ENCODE peak calls at places on chromosomes 4 and X, in seven cellular contexts. W is OCI-LY7, B is MM.1S, R is Karpas-422, V is PC-3, A is fibroblast of lung, H is osteoblast. J is an unnamed sample.

GRCh38 chrX:2732076-2732475 is 19.8 kb upstream of the XG start:
- DNase-seq in B (no peak), H (no peak), W (no peak), R (no peak), A (no peak), V (no peak), J (no peak)

GRCh38 chr4:146342600-146343192 is 128.4 kb downstream of the REELD1 start:
- DNase-seq in H (no peak), B (peak; percentile 57), V (peak; percentile 78), A (peak; percentile 71), R (peak; percentile 88), W (peak; percentile 42), J (no peak)

GRCh38 chr4:61333490-61333889 is 133.4 kb downstream of the ADGRL3 start:
- DNase-seq in V (no peak), A (no peak), B (no peak), W (no peak), H (no peak), R (no peak), J (no peak)

GRCh38 chr4:40909363-40909876 is 159.7 kb downstream of the NSUN7 start:
- DNase-seq in B (no peak), H (peak; percentile 92), R (no peak), A (peak; percentile 51), W (no peak), V (peak; percentile 85), J (peak; percentile 81)

GRCh38 chr4:86838141-86838540 is 11.0 kb downstream of the SLC10A6 start:
- DNase-seq in V (no peak), W (no peak), H (no peak), B (no peak), R (no peak), A (no peak), J (no peak)

GRCh38 chrX:153649178-153649914 is 2.3 kb downstream of the DUSP9 start:
- DNase-seq in H (peak; percentile 95), B (peak; percentile 47), R (peak; percentile 79), W (peak; percentile 51), A (no peak), V (peak; percentile 26), J (no peak)

GRCh38 chrX:37787353-37787869 is 7.6 kb downstream of the CYBB start:
- DNase-seq in R (peak; percentile 86), H (no peak), B (peak; percentile 36), A (no peak), W (peak; percentile 66), V (no peak), J (no peak)

GRCh38 chrX:54785901-54786300 is 12.2 kb downstream of the ITIH6 start:
- DNase-seq in V (peak; percentile 7), A (no peak), B (no peak), H (no peak), R (peak; percentile 72), W (peak; percentile 33), J (no peak)

GRCh38 chrX:274904-275475 is 6.2 kb upstream of the PLCXD1 start:
- DNase-seq in A (no peak), H (peak; percentile 45), B (no peak), R (no peak), W (no peak), V (no peak), J (no peak)

GRCh38 chr4:186021461-186022167 is 47.3 kb upstream of the TLR3 start:
- DNase-seq in V (peak; percentile 44), A (peak; percentile 50), H (peak; percentile 90), W (peak; percentile 44), B (no peak), R (peak; percentile 54), J (peak; percentile 11)

DNA sequence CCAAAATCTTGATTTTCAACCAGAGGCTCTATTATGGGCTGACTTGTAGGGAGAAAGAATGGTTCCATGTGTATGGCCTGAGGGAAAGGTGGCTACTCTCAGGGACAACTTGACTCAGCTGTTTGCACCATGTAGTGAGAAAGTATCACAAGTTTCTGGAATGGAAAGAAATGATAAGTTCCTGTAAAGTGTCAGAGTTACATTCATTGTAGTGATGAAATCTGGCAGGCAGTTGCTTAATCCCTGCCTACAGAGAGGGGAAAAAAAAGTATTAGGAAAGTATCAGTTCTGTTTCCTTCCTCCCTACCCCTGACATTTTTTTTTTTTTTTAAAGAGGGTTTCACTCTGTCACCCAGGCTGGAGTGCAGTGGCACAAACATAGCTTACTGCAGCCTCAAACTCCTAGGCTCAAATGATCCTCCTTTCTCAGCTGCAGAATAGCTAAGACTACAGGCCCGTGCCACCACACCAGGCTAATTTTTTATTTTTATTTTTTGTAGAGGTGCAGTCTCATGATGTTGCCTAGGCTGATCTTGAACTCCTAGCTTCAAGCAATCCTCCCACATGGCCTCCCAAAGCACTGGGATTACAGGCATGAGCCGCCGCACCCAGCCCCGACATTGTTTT is 4.7 kb upstream of the FBXL5 start:
- DNase-seq in W (no peak), B (no peak), V (no peak), H (no peak), R (peak; percentile 36), A (peak; percentile 69), J (peak; percentile 68)
- H2AFZ ChIP-seq in W (no peak overlapping the region), B (no peak overlapping the region), V (no peak overlapping the region), H (no peak overlapping the region), R (no peak overlapping the region), A (no peak overlapping the region), J (no peak overlapping the region)

GRCh38 chr4:7892212-7893019 is 47.2 kb downstream of the AFAP1 start:
- DNase-seq in R (no peak), A (peak; percentile 98), B (no peak), H (peak; percentile 90), W (no peak), V (no peak), J (no peak)

GRCh38 chr4:7886250-7886973 is 53.2 kb downstream of the AFAP1 start:
- DNase-seq in A (peak; percentile 66), W (no peak), R (no peak), B (no peak), H (peak; percentile 17), V (no peak), J (no peak)

GRCh38 chr4:7890635-7891393 is 48.8 kb downstream of the AFAP1 start:
- DNase-seq in A (peak; percentile 80), R (no peak), H (peak; percentile 83), B (no peak), W (no peak), V (peak; percentile 75), J (peak; percentile 80)

GRCh38 chr4:7885216-7886134 is 54.2 kb downstream of the AFAP1 start:
- DNase-seq in R (no peak), B (no peak), A (no peak), V (no peak), H (no peak), W (no peak), J (no peak)

DNA sequence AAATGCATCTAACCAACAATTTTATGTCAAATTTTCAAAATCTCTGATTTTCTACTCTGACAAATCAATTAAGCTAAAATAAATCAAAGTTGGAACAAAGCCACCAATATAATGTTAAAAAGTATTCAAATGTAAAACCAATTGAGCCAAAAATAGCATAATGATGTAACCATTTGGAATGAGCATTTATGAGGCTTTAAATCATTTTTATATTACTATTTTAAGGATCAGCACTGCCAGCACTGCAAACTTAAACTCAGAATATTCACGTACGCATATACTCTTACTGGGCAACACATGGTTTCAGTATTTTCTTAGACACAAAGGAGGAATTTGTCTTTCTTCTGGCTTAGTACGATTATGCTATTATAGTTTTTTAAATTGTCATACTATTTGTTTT is 52.2 kb downstream of the AFAP1 start:
- DNase-seq in H (no peak), R (no peak), W (no peak), A (no peak), V (no peak), B (no peak), J (no peak)
- H3K4me3 ChIP-seq in H (no peak overlapping the region), R (no peak overlapping the region), W (no peak overlapping the region), A (no peak overlapping the region), V (no peak overlapping the region), B (no peak overlapping the region), J (no peak overlapping the region)

GRCh38 chr4:26611879-26612278 is 28.0 kb downstream of the TBC1D19 start:
- DNase-seq in B (no peak), A (no peak), R (peak; percentile 10), H (no peak), V (no peak), W (peak; percentile 81), J (no peak)

GRCh38 chr4:26609868-26610267 is 26.0 kb downstream of the TBC1D19 start:
- DNase-seq in H (no peak), R (no peak), A (no peak), B (no peak), W (no peak), V (no peak), J (no peak)

GRCh38 chr4:26613242-26613641 is 29.4 kb downstream of the TBC1D19 start:
- DNase-seq in B (peak; percentile 58), W (no peak), V (no peak), A (peak; percentile 14), R (no peak), H (no peak), J (no peak)

GRCh38 chr4:26609398-26609797 is 25.5 kb downstream of the TBC1D19 start:
- DNase-seq in V (no peak), B (no peak), W (no peak), A (no peak), H (no peak), R (no peak), J (no peak)

DNA sequence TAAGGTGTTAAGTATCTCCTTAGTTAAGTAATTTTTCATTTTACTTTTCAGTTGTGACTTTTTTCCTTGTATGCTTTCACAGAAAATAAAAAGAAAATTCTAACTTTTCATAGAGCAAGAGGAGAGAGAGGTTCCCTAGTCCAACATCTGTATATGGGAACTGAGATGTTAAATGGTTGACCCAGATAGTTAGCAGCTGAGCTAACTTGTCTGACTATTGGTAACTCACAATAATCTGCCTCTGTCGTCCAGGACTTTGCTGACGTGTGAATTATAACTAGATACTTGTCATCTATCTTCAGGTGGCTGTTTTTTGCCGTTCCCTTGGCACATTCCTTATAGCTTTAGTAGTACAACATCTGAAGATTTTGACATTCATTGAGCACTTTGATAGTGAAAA is 29.9 kb downstream of the TBC1D19 start:
- DNase-seq in B (no peak), H (no peak), R (no peak), W (no peak), A (no peak), V (no peak), J (no peak)
- H2AFZ ChIP-seq in B (peak overlapping the region; percentile 21), H (no peak overlapping the region), R (no peak overlapping the region), W (no peak overlapping the region), A (no peak overlapping the region), V (no peak overlapping the region), J (no peak overlapping the region)

DNA sequence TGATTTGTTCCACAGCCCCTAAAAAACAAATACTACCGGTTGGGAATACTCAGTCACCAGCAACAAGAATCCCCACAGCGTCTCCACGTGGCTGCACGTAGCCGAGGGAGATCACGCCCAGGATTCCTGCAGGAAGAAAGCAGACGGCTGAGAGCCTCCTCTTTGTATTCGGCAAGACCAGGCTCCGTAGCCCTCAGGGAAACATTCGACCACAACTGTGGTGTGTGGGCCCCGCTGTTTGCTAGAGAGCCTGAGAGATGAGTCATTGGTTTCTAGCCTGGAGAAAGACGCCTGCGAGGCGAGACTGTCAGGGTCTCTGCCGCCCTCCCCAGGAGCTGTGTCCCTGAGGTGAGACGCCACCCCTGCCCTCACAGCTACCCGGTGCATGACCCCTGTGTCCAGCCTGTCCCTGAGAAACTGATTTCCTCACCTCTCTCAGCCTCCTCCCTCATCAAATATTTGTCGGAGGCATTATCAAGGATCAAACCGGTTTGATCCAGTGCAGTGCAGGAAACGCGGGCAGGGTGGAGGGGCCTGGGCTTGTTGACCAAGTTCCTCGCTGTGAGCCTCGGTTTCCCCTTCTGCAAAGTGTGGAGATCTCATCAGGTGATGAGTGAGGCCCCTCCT is 4.7 kb upstream of the S100P start:
- DNase-seq in B (peak; percentile 21), V (peak; percentile 92), A (peak; percentile 82), R (no peak), H (peak; percentile 99), W (no peak), J (peak; percentile 93)
- H3K4me3 ChIP-seq in B (no peak overlapping the region), V (peak overlapping the region; percentile 21), A (no peak overlapping the region), R (no peak overlapping the region), H (peak overlapping the region; percentile 65), W (no peak overlapping the region), J (no peak overlapping the region)